ENCODE peak calls at places on chromosomes 6 and 20, in four cellular contexts. R is sigmoid colon, N is A549, C is HL-60. T is an unnamed sample.

GRCh38 chr20:36728986-36729385 is 16.9 kb downstream of the NDRG3 start:
- DNase-seq in R (no peak), N (peak), C (no peak), T (no peak)

GRCh38 chr20:37615507-37616425 is 78.1 kb upstream of the CTNNBL1 start:
- DNase-seq in R (no peak), N (peak), C (peak), T (peak)

GRCh38 chr6:51843470-51844390 is 243.7 kb downstream of the PKHD1 start:
- DNase-seq in R (no peak), N (no peak), C (no peak), T (peak)

GRCh38 chr6:135465307-135465706 is 32.2 kb downstream of the AHI1 start:
- DNase-seq in R (no peak), N (no peak), C (no peak), T (no peak)

GRCh38 chr6:55980627-55981211 is 105.3 kb upstream of the BMP5 start:
- DNase-seq in R (no peak), N (peak), C (no peak), T (peak)

GRCh38 chr6:79466222-79466834 is 70.9 kb downstream of the LCA5 start:
- DNase-seq in R (no peak), N (no peak), C (no peak), T (no peak)

GRCh38 chr20:13436530-13436929 is 202.2 kb downstream of the TASP1 start:
- DNase-seq in R (no peak), N (peak), C (no peak), T (no peak)

GRCh38 chr6:83467620-83468036 is 36.8 kb upstream of the ME1 start:
- DNase-seq in R (peak), N (no peak), C (peak), T (no peak)

DNA sequence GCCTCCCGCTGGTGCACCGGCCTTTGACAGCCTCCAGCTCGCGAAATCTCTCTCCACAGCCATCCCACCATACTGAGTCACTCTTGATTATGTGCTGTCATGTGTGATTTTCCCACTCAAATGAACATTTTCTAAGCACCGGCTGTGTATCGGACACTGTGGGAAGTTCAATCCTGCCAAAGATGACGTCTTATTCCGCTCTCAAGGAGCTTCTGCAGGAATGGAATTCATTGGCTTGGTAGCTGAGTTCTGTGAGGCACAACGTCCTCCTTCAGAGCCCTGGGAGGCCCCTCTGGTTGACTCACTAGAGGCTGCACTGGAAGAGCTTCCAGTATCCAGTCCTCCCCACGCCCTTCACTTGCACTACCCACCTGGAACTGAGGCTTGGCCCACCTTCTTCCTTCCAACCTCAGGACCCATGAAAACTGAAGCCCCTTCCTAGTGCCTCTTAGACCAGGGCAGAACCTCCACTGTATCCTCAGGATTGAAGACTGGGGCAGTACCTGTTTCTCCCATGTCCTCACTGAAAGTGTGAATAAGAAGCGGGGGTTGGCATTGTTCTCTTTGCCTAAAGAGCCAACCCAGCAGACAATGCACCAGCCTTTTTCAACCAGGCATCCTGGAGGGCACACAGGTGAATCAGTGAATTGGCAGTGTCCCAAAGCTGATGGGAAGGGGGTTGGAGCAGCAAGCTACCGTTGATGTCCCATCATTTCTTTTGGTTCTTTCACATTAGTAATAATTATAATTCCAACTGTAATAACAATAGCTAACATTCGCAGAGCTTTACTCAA is 1.7 kb downstream of the UNC5CL start:
- DNase-seq in R (no peak), N (no peak), C (no peak), T (no peak)
- H3K4me3 ChIP-seq in R (no peak), N (no peak), C (no peak), T (no peak)

GRCh38 chr6:34142599-34142998 is 3.3 kb downstream of the GRM4 start:
- DNase-seq in R (no peak), N (no peak), C (no peak), T (no peak)
- H3K4me3 ChIP-seq in R (no peak), N (no peak), C (no peak), T (no peak)

DNA sequence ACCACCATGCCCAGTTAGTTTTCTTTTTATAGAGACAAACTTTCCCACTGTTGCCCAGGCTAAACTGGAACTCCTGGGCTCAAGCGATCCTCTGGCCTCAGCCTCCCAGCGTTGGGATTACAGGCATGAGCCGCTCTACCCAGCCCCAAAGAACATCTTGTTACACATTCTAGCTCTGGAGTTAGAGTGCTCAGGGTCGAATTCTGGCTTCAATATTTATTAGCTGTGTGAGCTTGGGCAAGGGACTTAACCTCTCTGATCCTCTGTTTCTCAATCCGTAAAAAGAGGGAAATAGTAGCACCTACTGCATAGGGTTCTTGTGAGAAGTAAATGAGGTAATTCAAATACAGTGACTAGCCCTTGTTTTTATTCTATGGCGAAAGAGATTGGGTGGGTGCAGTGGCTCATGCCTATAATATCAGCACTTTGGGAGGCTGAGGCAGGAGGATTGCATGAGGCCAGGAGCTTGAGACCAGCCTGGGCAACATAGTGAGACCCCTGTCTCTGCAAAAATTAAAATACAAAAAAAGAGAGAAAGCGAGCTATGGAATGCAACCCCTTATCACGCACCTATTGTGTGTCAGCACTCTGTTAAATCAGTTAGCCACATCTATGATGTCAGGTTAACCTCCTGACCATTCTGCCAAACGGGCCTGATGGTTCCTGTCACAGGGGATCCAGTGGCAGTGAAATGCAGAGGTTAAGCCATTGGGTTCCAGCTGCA is 19.7 kb downstream of the BCAS4 start:
- DNase-seq in R (no peak), N (no peak), C (no peak), T (no peak)
- H3K4me3 ChIP-seq in R (no peak), N (no peak), C (no peak), T (no peak)

DNA sequence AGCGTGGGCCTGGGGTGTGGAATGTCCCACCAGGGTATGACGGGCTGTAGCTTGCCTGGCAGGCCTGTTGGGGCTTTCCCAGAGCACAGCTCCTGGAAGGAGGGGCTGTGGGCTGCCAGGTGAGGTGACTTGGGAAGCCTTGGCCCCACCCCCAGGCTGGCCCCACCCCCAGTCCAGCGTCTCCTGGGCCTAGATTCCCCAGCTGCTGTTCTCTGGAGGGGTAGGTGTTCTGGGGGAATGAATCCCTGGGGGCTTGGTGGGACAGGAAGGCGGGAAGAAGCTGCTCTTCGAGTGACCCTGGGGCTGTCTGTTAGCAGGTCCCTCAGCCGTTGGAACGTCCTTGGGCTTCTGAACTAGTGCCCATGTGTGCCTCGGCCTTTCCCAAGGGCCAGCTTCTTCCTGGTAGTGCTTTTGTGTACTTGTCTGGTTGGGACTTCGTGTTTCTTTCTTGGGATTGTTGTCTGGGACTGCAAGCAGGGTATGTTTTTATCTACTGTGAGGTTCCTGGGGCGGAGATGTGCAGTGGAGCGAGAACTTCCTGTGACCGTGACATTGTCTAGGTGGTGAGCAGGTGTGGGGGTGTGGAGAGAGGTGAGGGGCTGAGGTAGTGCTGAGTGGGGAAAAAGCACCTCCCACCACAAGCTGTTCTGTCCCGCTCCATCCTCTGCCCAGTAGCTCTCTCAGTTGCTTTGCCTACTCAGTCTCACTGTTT is 1.4 kb upstream of the DDR1 start:
- DNase-seq in R (no peak), N (peak), C (no peak), T (no peak)
- H3K4me3 ChIP-seq in R (no peak), N (peak), C (no peak), T (peak)

DNA sequence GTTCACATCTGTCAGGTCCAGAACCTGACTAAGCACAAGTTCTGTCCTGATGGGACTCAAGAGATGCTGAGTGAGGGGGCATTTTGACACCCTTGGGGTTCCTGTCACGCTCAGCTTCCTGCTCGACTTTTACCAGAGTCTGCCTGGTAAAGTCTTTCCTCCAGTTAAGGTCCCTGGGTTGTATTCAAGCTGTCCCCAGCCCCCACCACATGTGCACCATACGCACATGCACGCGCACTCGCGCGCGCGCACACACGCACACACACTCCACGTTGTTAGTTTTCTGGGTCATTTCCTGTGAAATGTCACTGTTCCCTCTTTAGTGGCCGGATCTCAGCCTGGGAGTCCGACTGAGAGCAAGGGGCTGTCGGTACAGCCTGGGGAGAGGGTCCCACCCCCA is 166.1 kb downstream of the GMPR start:
- DNase-seq in R (no peak), N (no peak), C (no peak), T (no peak)
- H3K4me3 ChIP-seq in R (no peak), N (no peak), C (no peak), T (no peak)

GRCh38 chr6:81767163-81768000 is 14.9 kb upstream of the TENT5A start:
- DNase-seq in R (no peak), N (peak), C (no peak), T (no peak)
- H3K4me3 ChIP-seq in R (no peak), N (peak), C (no peak), T (no peak)

GRCh38 chr6:28213213-28213523 is 11.9 kb upstream of the ZSCAN9 start:
- DNase-seq in R (no peak), N (no peak), C (no peak), T (no peak)
- H3K4me3 ChIP-seq in R (no peak), N (peak), C (no peak), T (peak)